ENCODE peak calls at places on chromosomes 2 and 18, in ten cellular contexts. Q is heart right ventricle, B is cardiac fibroblast, E is fibroblast of lung, P is AG10803, K is brain microvascular endothelial cell, X is fibroblast of mammary gland, Y is AG04450, I is GM06990, O is NB4. N is an unnamed sample.

GRCh38 chr18:47930086-47930843 is at the start of gene SMAD2:
- DNase-seq in Y (no peak), E (peak; percentile 81), O (peak; percentile 87), P (peak; percentile 70), B (peak; percentile 75), X (peak; percentile 68), Q (peak; percentile 84), I (no peak), K (peak; percentile 48), N (peak; percentile 89)

GRCh38 chr2:63903003-63903402 is 61.3 kb downstream of the UGP2 start:
- DNase-seq in X (peak; percentile 13), Y (no peak), I (peak; percentile 24), E (peak; percentile 23), Q (no peak), O (peak; percentile 14), B (peak; percentile 50), P (peak; percentile 9), K (peak; percentile 4), N (peak; percentile 15)

GRCh38 chr2:227106845-227107759 is 56.9 kb downstream of the COL4A4 start:
- DNase-seq in K (peak; percentile 63), B (peak; percentile 81), E (peak; percentile 83), Y (peak; percentile 36), O (peak; percentile 90), Q (no peak), X (peak; percentile 76), I (no peak), P (peak; percentile 68), N (peak; percentile 87)

GRCh38 chr2:95025406-95026319 is at the start of gene MAL:
- DNase-seq in Y (no peak), P (no peak), Q (no peak), O (no peak), K (no peak), I (peak; percentile 57), X (no peak), E (no peak), B (peak; percentile 11), N (no peak)

GRCh38 chr18:46891742-46892214 is 25.5 kb downstream of the PIAS2 start:
- DNase-seq in B (no peak), O (no peak), Q (no peak), K (no peak), P (no peak), Y (no peak), E (no peak), I (peak; percentile 78), X (no peak), N (no peak)

GRCh38 chr2:42954227-42954962 is 162.0 kb upstream of the HAAO start:
- DNase-seq in O (no peak), I (no peak), Q (no peak), E (peak; percentile 59), Y (no peak), X (peak; percentile 71), B (no peak), K (no peak), P (peak; percentile 82), N (no peak)

GRCh38 chr2:149313512-149313972 is 16.8 kb upstream of the LYPD6 start:
- DNase-seq in E (peak; percentile 47), O (peak; percentile 44), Q (no peak), X (peak; percentile 36), B (peak; percentile 3), P (peak; percentile 20), I (no peak), Y (no peak), K (peak; percentile 12), N (peak; percentile 8)

GRCh38 chr18:12053312-12053711 is 40.3 kb upstream of the ANKRD62 start:
- DNase-seq in O (peak; percentile 64), P (no peak), Q (no peak), Y (no peak), B (no peak), E (no peak), X (no peak), I (peak; percentile 32), K (no peak), N (no peak)

GRCh38 chr18:22466608-22467390 is 49.1 kb upstream of the CTAGE1 start:
- DNase-seq in P (peak; percentile 86), K (peak; percentile 86), E (peak; percentile 75), O (no peak), B (peak; percentile 84), Y (no peak), Q (peak; percentile 33), I (no peak), X (peak; percentile 81), N (peak; percentile 75)

GRCh38 chr2:239729681-239730566 is 295.2 kb downstream of the NDUFA10 start:
- DNase-seq in Y (no peak), X (no peak), E (no peak), K (no peak), O (no peak), I (no peak), Q (no peak), B (no peak), P (no peak), N (no peak)

GRCh38 chr2:144300632-144301031 is 219.3 kb downstream of the ZEB2 start:
- DNase-seq in Q (no peak), P (no peak), I (no peak), E (no peak), X (no peak), K (no peak), O (no peak), B (no peak), Y (no peak), N (no peak)

GRCh38 chr18:7856733-7857132 is 289.6 kb downstream of the PTPRM start:
- DNase-seq in Y (no peak), X (no peak), B (peak; percentile 19), K (peak; percentile 73), E (no peak), O (no peak), Q (no peak), P (no peak), I (no peak), N (peak; percentile 27)

GRCh38 chr18:79399275-79400081 is 3.7 kb downstream of the NFATC1 start:
- DNase-seq in Y (no peak), I (no peak), B (no peak), K (no peak), O (no peak), Q (no peak), E (no peak), X (no peak), P (no peak), N (no peak)

GRCh38 chr2:213091765-213092164 is 59.6 kb downstream of the IKZF2 start:
- DNase-seq in Q (no peak), E (no peak), Y (no peak), B (no peak), X (no peak), K (no peak), O (no peak), I (no peak), P (no peak), N (no peak)

DNA sequence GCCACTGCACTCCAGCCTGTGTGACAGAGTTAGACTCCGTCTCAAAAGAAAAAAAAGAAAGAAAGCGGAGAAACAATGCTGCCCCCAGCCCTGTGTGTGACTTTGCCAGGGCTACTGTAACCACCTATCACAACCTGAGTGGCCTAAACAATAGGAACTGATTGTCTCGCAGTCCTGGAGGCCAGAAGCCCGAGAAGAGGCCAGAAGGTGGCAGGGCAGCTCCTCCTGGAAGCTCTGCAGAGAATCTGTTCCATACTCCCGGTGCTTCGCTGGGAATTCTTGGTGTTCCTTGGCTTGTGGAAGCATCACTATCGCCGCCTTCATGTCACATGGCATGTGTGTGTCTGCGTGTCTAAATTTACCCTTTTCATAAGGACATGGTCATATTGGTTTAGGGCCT is 14.4 kb upstream of the RAB17 start:
- DNase-seq in E (no peak), K (no peak), I (no peak), B (peak; percentile 61), Q (no peak), O (no peak), P (peak; percentile 41), X (peak; percentile 58), Y (no peak), N (peak; percentile 70)
- TF ChIP-seq CTCF in E (peak; percentile 22), K (peak; percentile 60), I (no peak), B (peak; percentile 52), Q (no peak), O (no peak), P (peak; percentile 52), X (peak; percentile 50), Y (peak; percentile 28), N (peak; percentile 28)

DNA sequence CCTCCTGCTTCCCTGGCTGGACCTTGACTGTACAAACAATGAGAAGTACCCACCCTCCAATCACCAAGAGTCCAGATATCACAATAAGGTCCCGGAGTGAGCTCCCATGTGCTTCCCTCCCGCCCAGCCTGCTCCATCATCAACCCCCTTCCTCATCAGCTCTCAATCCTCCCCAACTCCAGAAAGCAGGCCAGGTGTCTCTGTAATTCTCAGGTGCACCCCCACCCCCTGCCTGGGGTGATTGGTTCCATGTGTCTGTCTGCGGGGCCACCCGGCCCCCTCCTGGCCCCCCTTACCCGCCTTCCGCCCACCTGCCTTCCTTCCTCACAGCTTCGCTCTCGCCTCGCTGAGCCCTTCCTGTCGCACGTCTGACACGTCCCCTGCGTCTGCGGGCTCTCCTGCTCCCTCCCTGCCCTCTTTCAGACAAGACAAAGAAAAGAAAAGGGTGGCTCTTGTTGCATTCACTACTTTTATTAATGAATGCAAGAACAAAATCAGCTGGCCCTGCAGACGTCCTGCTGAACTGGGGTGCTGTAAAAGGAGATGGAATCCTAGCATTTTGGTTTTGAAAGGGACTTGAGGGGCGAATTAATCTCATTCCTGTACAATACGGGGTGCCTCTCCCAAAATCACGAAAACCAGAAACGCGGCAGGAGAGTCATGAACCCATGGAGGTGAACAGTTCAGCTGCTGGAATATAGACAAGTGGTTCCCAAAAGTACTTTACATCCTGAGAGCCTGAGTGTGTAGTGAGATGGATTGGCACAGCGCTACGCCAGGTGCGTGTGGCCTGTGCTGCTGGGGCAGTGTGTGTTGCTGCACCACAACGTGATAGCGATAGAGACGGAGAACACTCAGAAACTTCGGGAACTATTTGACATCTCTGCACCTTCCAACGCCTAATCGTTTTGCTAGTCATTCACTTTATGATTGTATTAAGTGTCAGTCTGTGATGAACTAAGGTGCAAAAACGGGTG is 26.4 kb upstream of the IGFBP2 start:
- DNase-seq in E (no peak), K (no peak), Q (no peak), O (no peak), Y (no peak), B (no peak), P (no peak), I (peak; percentile 59), X (no peak), N (no peak)
- H3K4me3 ChIP-seq in E (no peak overlapping the region), K (no peak overlapping the region), Q (no peak overlapping the region), O (no peak overlapping the region), Y (no peak overlapping the region), B (no peak overlapping the region), P (no peak overlapping the region), I (peak overlapping the region; percentile 6), X (no peak overlapping the region), N (no peak overlapping the region)

GRCh38 chr2:85327757-85328617 is at the start of gene TGOLN2:
- DNase-seq in B (peak; percentile 93), K (peak; percentile 83), Y (peak; percentile 66), O (peak; percentile 97), E (peak; percentile 90), I (peak; percentile 95), P (peak; percentile 89), X (peak; percentile 84), Q (peak; percentile 95), N (peak; percentile 89)
- TF ChIP-seq CTCF in B (no peak), K (peak; percentile 12), Y (no peak), O (no peak), E (no peak), I (peak; percentile 4), P (peak; percentile 18), X (no peak), Q (no peak), N (no peak)

DNA sequence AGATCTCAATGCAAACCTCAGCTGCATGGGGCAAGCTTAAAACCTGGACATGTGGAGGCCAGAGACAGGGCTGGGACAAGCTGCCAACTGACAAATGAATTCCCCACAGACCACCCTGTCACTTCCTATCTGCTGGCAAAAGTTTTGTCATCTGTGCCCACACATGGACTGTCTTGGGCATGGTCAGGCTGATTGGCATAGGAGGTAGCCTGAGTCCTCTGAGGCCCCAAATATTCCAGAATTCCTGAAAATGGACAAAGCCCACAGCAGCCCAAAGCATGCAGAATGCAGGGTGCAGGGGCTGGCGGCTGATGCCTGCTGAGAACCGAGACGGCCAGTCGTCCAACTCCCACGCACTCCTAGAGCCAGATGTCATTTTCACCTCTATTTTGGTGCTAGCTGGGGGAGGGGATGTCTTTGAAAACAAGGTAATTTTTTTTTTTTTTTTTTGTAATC is 73.8 kb downstream of the SDC1 start:
- DNase-seq in O (peak; percentile 83), E (no peak), Q (no peak), I (peak; percentile 46), X (no peak), Y (no peak), B (no peak), K (no peak), P (no peak), N (no peak)
- H3K4me3 ChIP-seq in O (no peak overlapping the region), E (no peak overlapping the region), Q (no peak overlapping the region), I (no peak overlapping the region), X (no peak overlapping the region), Y (no peak overlapping the region), B (no peak overlapping the region), K (no peak overlapping the region), P (no peak overlapping the region), N (no peak overlapping the region)

N was measured in foreskin fibroblast.